ENCODE peak calls at places on chromosomes 16 and 17, in five cellular contexts. One of them, this sample, is unnamed.

GRCh38 chr16:15757630-15758251 is 99.1 kb downstream of the MYH11 start:
- DNase-seq in neuronal stem cell: no peak
- DNase-seq in H1: no peak
- DNase-seq in trophoblast cell: no peak
- DNase-seq in H9: peak; percentile 60
- DNase-seq in this sample: no peak

GRCh38 chr17:3636908-3637373 is 381 bp downstream of the CTNS start:
- DNase-seq in neuronal stem cell: no peak
- DNase-seq in H1: no peak
- DNase-seq in trophoblast cell: no peak
- DNase-seq in H9: no peak
- DNase-seq in this sample: peak; percentile 26

GRCh38 chr16:30142672-30143346 is 19.8 kb upstream of the MAPK3 start:
- DNase-seq in neuronal stem cell: no peak
- DNase-seq in H1: no peak
- DNase-seq in trophoblast cell: peak; percentile 63
- DNase-seq in H9: peak; percentile 30
- DNase-seq in this sample: no peak

GRCh38 chr16:84617068-84617630 is 729 bp downstream of the COTL1 start:
- DNase-seq in neuronal stem cell: no peak
- DNase-seq in H1: no peak
- DNase-seq in trophoblast cell: peak; percentile 37
- DNase-seq in H9: peak; percentile 50
- DNase-seq in this sample: peak; percentile 35

GRCh38 chr16:70520612-70521297 is 2.6 kb downstream of the COG4 start:
- DNase-seq in neuronal stem cell: no peak
- DNase-seq in H1: no peak
- DNase-seq in trophoblast cell: no peak
- DNase-seq in H9: no peak
- DNase-seq in this sample: peak; percentile 68

GRCh38 chr16:70572926-70573270 is 49.3 kb downstream of the SF3B3 start:
- DNase-seq in neuronal stem cell: no peak
- DNase-seq in H1: no peak
- DNase-seq in trophoblast cell: no peak
- DNase-seq in H9: no peak
- DNase-seq in this sample: no peak

GRCh38 chr16:87601322-87602004 is 845 bp upstream of the JPH3 start:
- DNase-seq in neuronal stem cell: no peak
- DNase-seq in H1: no peak
- DNase-seq in trophoblast cell: no peak
- DNase-seq in H9: no peak
- DNase-seq in this sample: no peak

GRCh38 chr17:82263641-82264040 is 9.9 kb downstream of the CSNK1D start:
- DNase-seq in neuronal stem cell: no peak
- DNase-seq in H1: no peak
- DNase-seq in trophoblast cell: no peak
- DNase-seq in H9: no peak
- DNase-seq in this sample: no peak

GRCh38 chr16:79400462-79401149 is 199.9 kb downstream of the MAF start:
- DNase-seq in neuronal stem cell: no peak
- DNase-seq in H1: no peak
- DNase-seq in trophoblast cell: peak; percentile 60
- DNase-seq in H9: no peak
- DNase-seq in this sample: no peak

GRCh38 chr17:29778936-29779811 is 150.9 kb downstream of the SSH2 start:
- DNase-seq in neuronal stem cell: peak; percentile 43
- DNase-seq in H1: no peak
- DNase-seq in trophoblast cell: peak; percentile 89
- DNase-seq in H9: peak; percentile 61
- DNase-seq in this sample: peak; percentile 60

GRCh38 chr17:259341-259976 is 78.0 kb upstream of the DOC2B start:
- DNase-seq in neuronal stem cell: no peak
- DNase-seq in H1: peak; percentile 17
- DNase-seq in trophoblast cell: no peak
- DNase-seq in H9: no peak
- DNase-seq in this sample: no peak

GRCh38 chr16:71894229-71894920 is 956 bp upstream of the IST1 start:
- DNase-seq in neuronal stem cell: peak; percentile 26
- DNase-seq in H1: peak; percentile 39
- DNase-seq in trophoblast cell: peak; percentile 50
- DNase-seq in H9: peak; percentile 86
- DNase-seq in this sample: peak; percentile 86

GRCh38 chr17:29326414-29326813 is 32.5 kb upstream of the NUFIP2 start:
- DNase-seq in neuronal stem cell: no peak
- DNase-seq in H1: no peak
- DNase-seq in trophoblast cell: no peak
- DNase-seq in H9: no peak
- DNase-seq in this sample: no peak

GRCh38 chr16:86509759-86510464 is 415 bp upstream of the FOXF1 start:
- DNase-seq in neuronal stem cell: peak; percentile 54
- DNase-seq in H1: no peak
- DNase-seq in trophoblast cell: no peak
- DNase-seq in H9: peak; percentile 85
- DNase-seq in this sample: peak; percentile 97

GRCh38 chr17:79971651-79972050 is 64.0 kb downstream of the TBC1D16 start:
- DNase-seq in neuronal stem cell: no peak
- DNase-seq in H1: no peak
- DNase-seq in trophoblast cell: no peak
- DNase-seq in H9: peak; percentile 22
- DNase-seq in this sample: no peak

GRCh38 chr17:83110755-83111154 is 31.3 kb downstream of the METRNL start:
- DNase-seq in neuronal stem cell: no peak
- DNase-seq in H1: no peak
- DNase-seq in trophoblast cell: no peak
- DNase-seq in H9: no peak
- DNase-seq in this sample: no peak

GRCh38 chr16:47990676-47991075 is 165.1 kb downstream of the ABCC12 start:
- DNase-seq in neuronal stem cell: no peak
- DNase-seq in H1: no peak
- DNase-seq in trophoblast cell: no peak
- DNase-seq in H9: peak; percentile 5
- DNase-seq in this sample: no peak

GRCh38 chr16:88385831-88386815 is 3.4 kb downstream of the ZNF469 start:
- DNase-seq in neuronal stem cell: no peak
- DNase-seq in H1: no peak
- DNase-seq in trophoblast cell: no peak
- DNase-seq in H9: no peak
- DNase-seq in this sample: no peak

GRCh38 chr16:88118376-88118775 is 167.1 kb downstream of the BANP start:
- DNase-seq in neuronal stem cell: no peak
- DNase-seq in H1: no peak
- DNase-seq in trophoblast cell: peak; percentile 7
- DNase-seq in H9: no peak
- DNase-seq in this sample: no peak

GRCh38 chr16:27432600-27432957 is 30.6 kb downstream of the IL21R start:
- DNase-seq in neuronal stem cell: no peak
- DNase-seq in H1: no peak
- DNase-seq in trophoblast cell: peak; percentile 82
- DNase-seq in H9: peak; percentile 12
- DNase-seq in this sample: peak; percentile 51

GRCh38 chr17:57459286-57459915 is 203.1 kb downstream of the MSI2 start:
- DNase-seq in neuronal stem cell: no peak
- DNase-seq in H1: no peak
- DNase-seq in trophoblast cell: peak; percentile 83
- DNase-seq in H9: no peak
- DNase-seq in this sample: peak; percentile 79

GRCh38 chr16:19881028-19881427 is 3.6 kb downstream of the GPRC5B start:
- DNase-seq in neuronal stem cell: no peak
- DNase-seq in H1: no peak
- DNase-seq in trophoblast cell: no peak
- DNase-seq in H9: no peak
- DNase-seq in this sample: no peak

GRCh38 chr16:83953796-83954576 is 946 bp downstream of the OSGIN1 start:
- DNase-seq in neuronal stem cell: no peak
- DNase-seq in H1: no peak
- DNase-seq in trophoblast cell: peak; percentile 45
- DNase-seq in H9: no peak
- DNase-seq in this sample: peak; percentile 54

GRCh38 chr17:31596382-31597323 is 205.2 kb downstream of the RAB11FIP4 start:
- DNase-seq in neuronal stem cell: no peak
- DNase-seq in H1: peak; percentile 54
- DNase-seq in trophoblast cell: peak; percentile 97
- DNase-seq in H9: peak; percentile 85
- DNase-seq in this sample: peak; percentile 98

GRCh38 chr17:5425826-5426225 is 5.8 kb downstream of the RPAIN start:
- DNase-seq in neuronal stem cell: no peak
- DNase-seq in H1: no peak
- DNase-seq in trophoblast cell: no peak
- DNase-seq in H9: no peak
- DNase-seq in this sample: no peak
- H2BK12ac ChIP-seq in neuronal stem cell: no peak overlapping the region
- H2BK12ac ChIP-seq in H1: no peak overlapping the region
- H2BK12ac ChIP-seq in trophoblast cell: no peak overlapping the region
- H2BK12ac ChIP-seq in H9: no peak overlapping the region
- H2BK12ac ChIP-seq in this sample: no peak overlapping the region

GRCh38 chr17:63830278-63830677 is 2.8 kb upstream of the FTSJ3 start:
- DNase-seq in neuronal stem cell: no peak
- DNase-seq in H1: no peak
- DNase-seq in trophoblast cell: no peak
- DNase-seq in H9: no peak
- DNase-seq in this sample: no peak

GRCh38 chr17:63827002-63827800 is at the start of the genes FTSJ3 and PSMC5:
- DNase-seq in neuronal stem cell: peak; percentile 92
- DNase-seq in H1: peak; percentile 75
- DNase-seq in trophoblast cell: peak; percentile 95
- DNase-seq in H9: peak; percentile 98
- DNase-seq in this sample: peak; percentile 98

GRCh38 chr17:63827801-63828221 is 348 bp upstream of the FTSJ3 start:
- DNase-seq in neuronal stem cell: no peak
- DNase-seq in H1: no peak
- DNase-seq in trophoblast cell: no peak
- DNase-seq in H9: no peak
- DNase-seq in this sample: no peak

GRCh38 chr17:63830904-63831491 is 3.5 kb upstream of the FTSJ3 start:
- DNase-seq in neuronal stem cell: no peak
- DNase-seq in H1: no peak
- DNase-seq in trophoblast cell: no peak
- DNase-seq in H9: no peak
- DNase-seq in this sample: no peak

DNA sequence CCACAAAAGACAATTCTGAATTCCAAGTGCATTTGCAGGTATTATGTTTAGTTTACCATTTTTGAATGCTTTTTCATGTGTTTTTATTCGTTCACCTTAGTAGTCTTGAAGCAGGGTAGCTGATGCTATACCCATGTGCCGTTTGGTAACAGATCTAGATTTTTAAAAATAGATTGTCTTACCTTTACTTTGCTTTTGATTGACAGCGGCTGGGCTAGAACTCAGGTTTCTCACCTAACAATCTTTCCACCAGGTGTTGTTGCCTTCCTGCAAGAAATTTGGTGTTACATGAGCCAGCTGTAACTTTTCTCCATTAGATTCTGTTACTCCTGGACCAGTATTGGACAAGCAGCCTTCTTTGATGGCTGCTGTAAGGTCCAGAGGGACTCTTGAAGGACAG is 1.5 kb upstream of the FTSJ3 start:
- DNase-seq in neuronal stem cell: no peak
- DNase-seq in H1: no peak
- DNase-seq in trophoblast cell: no peak
- DNase-seq in H9: no peak
- DNase-seq in this sample: no peak
- H3K23ac ChIP-seq in neuronal stem cell: no peak overlapping the region
- H3K23ac ChIP-seq in H1: no peak overlapping the region
- H3K23ac ChIP-seq in trophoblast cell: no peak overlapping the region
- H3K23ac ChIP-seq in H9: no peak overlapping the region
- H3K23ac ChIP-seq in this sample: no peak overlapping the region

GRCh38 chr17:78919816-78920516 is 5.2 kb downstream of the TIMP2 start:
- DNase-seq in neuronal stem cell: no peak
- DNase-seq in H1: no peak
- DNase-seq in trophoblast cell: no peak
- DNase-seq in H9: peak; percentile 27
- DNase-seq in this sample: no peak

GRCh38 chr17:78921437-78921971 is 3.7 kb downstream of the TIMP2 start:
- DNase-seq in neuronal stem cell: no peak
- DNase-seq in H1: no peak
- DNase-seq in trophoblast cell: no peak
- DNase-seq in H9: no peak
- DNase-seq in this sample: no peak

GRCh38 chr17:78918979-78919378 is 6.2 kb downstream of the TIMP2 start:
- DNase-seq in neuronal stem cell: no peak
- DNase-seq in H1: no peak
- DNase-seq in trophoblast cell: no peak
- DNase-seq in H9: no peak
- DNase-seq in this sample: no peak

GRCh38 chr17:78922876-78923498 is 2.2 kb downstream of the TIMP2 start:
- DNase-seq in neuronal stem cell: no peak
- DNase-seq in H1: no peak
- DNase-seq in trophoblast cell: no peak
- DNase-seq in H9: peak; percentile 35
- DNase-seq in this sample: no peak

DNA sequence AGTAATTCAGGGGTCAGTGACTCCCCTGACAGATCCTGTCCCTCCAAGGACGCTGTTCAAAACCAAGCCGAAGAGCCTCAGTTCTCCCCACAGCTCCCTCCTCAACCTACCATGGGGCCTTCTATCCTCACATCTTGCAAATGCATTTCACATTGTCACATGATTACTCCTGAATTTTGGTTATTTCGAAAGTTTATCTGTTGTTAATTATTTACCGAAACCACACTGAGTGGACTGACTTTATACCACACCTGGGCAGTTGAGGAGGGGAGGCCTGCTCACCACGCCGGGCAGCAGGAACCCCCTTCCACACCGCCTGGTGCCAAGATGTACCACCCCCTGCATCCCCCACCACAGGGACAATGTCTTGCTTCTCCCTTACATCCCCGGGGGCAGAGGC is 4.7 kb downstream of the TIMP2 start:
- DNase-seq in neuronal stem cell: no peak
- DNase-seq in H1: no peak
- DNase-seq in trophoblast cell: no peak
- DNase-seq in H9: no peak
- DNase-seq in this sample: no peak
- H3K27ac ChIP-seq in neuronal stem cell: no peak overlapping the region
- H3K27ac ChIP-seq in H1: no peak overlapping the region
- H3K27ac ChIP-seq in trophoblast cell: no peak overlapping the region
- H3K27ac ChIP-seq in H9: no peak overlapping the region
- H3K27ac ChIP-seq in this sample: peak overlapping the region; percentile 8

GRCh38 chr16:56848955-56849689 is 15.9 kb upstream of the SLC12A3 start:
- DNase-seq in neuronal stem cell: no peak
- DNase-seq in H1: no peak
- DNase-seq in trophoblast cell: no peak
- DNase-seq in H9: no peak
- DNase-seq in this sample: peak; percentile 58
- H2BK12ac ChIP-seq in neuronal stem cell: no peak overlapping the region
- H2BK12ac ChIP-seq in H1: no peak overlapping the region
- H2BK12ac ChIP-seq in trophoblast cell: no peak overlapping the region
- H2BK12ac ChIP-seq in H9: no peak overlapping the region
- H2BK12ac ChIP-seq in this sample: peak overlapping the region; percentile 35

This sample was measured in mesenchymal stem cell.